ENCODE peak calls at places on chromosomes 16 and 17, in five cellular contexts. J, Q, O, R and U are unnamed samples.

GRCh38 chr16:8958344-8958808 is 5.3 kb downstream of the USP7 start:
- DNase-seq in R (no peak), O (no peak), Q (peak; percentile 68), J (peak; percentile 39), U (no peak)

GRCh38 chr16:48217708-48218107 is 26.4 kb upstream of the LONP2 start:
- DNase-seq in J (no peak), Q (no peak), R (no peak), O (no peak), U (no peak)

GRCh38 chr17:49574283-49574892 is 1.3 kb upstream of the NXPH3 start:
- DNase-seq in O (no peak), Q (no peak), J (no peak), R (no peak), U (no peak)

GRCh38 chr17:80836971-80837481 is 154.6 kb upstream of the CHMP6 start:
- DNase-seq in O (no peak), J (no peak), R (no peak), Q (no peak), U (no peak)

GRCh38 chr17:34305606-34306005 is 13.6 kb upstream of the CCL8 start:
- DNase-seq in Q (no peak), O (peak; percentile 4), R (no peak), J (no peak), U (no peak)

GRCh38 chr16:58339452-58339938 is 44.7 kb upstream of the PRSS54 start:
- DNase-seq in Q (no peak), J (no peak), R (peak; percentile 11), O (no peak), U (no peak)

GRCh38 chr16:4316732-4317461 is 1.0 kb downstream of the GLIS2 start:
- DNase-seq in O (peak; percentile 75), R (peak; percentile 79), J (peak; percentile 70), Q (no peak), U (no peak)

GRCh38 chr16:28168991-28169554 is 42.7 kb downstream of the XPO6 start:
- DNase-seq in R (no peak), O (no peak), J (no peak), Q (no peak), U (no peak)

GRCh38 chr16:63702981-63703590 is 1418.8 kb downstream of the CDH11 start:
- DNase-seq in R (no peak), O (no peak), J (no peak), Q (no peak), U (no peak)

GRCh38 chr16:64416232-64417010 is 705.4 kb downstream of the CDH11 start:
- DNase-seq in O (no peak), J (no peak), R (no peak), Q (no peak), U (no peak)

GRCh38 chr16:31354394-31355291 is at the start of gene ITGAX:
- DNase-seq in R (peak; percentile 67), J (peak; percentile 56), Q (peak; percentile 13), O (peak; percentile 74), U (peak; percentile 11)

GRCh38 chr16:2460916-2461315 is 1.0 kb downstream of the TEDC2 start:
- DNase-seq in R (no peak), Q (no peak), J (no peak), O (no peak), U (no peak)

GRCh38 chr16:48126801-48127644 is 28.8 kb downstream of the ABCC12 start:
- DNase-seq in J (no peak), Q (no peak), O (peak; percentile 77), R (peak; percentile 26), U (peak; percentile 87)

GRCh38 chr16:55100100-55100499 is 169.4 kb downstream of the IRX5 start:
- DNase-seq in J (no peak), R (no peak), Q (peak; percentile 30), O (no peak), U (no peak)

GRCh38 chr17:28575126-28575795 is 1.4 kb downstream of the ALDOC start:
- DNase-seq in Q (no peak), R (no peak), O (no peak), J (peak; percentile 92), U (no peak)

GRCh38 chr17:69860142-69860680 is 214.8 kb upstream of the KCNJ16 start:
- DNase-seq in R (no peak), O (no peak), J (no peak), Q (no peak), U (no peak)

GRCh38 chr17:44071772-44072171 is 1.2 kb downstream of the G6PC3 start:
- DNase-seq in Q (no peak), R (no peak), O (no peak), J (no peak), U (no peak)

GRCh38 chr17:76135810-76136188 is 5.2 kb downstream of the FOXJ1 start:
- DNase-seq in O (no peak), Q (no peak), J (no peak), R (no peak), U (no peak)

GRCh38 chr17:39629494-39629880 is 2.7 kb downstream of the PPP1R1B start:
- DNase-seq in R (peak; percentile 82), J (no peak), Q (no peak), O (no peak), U (no peak)

GRCh38 chr17:39627170-39627716 is 491 bp downstream of the PPP1R1B start:
- DNase-seq in J (no peak), O (no peak), Q (no peak), R (no peak), U (no peak)

GRCh38 chr17:39628655-39629493 is 2.1 kb downstream of the PPP1R1B start:
- DNase-seq in Q (no peak), J (no peak), O (peak; percentile 54), R (peak; percentile 83), U (no peak)

GRCh38 chr17:39626671-39627169 is at the start of gene PPP1R1B:
- DNase-seq in O (no peak), R (no peak), Q (no peak), J (no peak), U (no peak)

GRCh38 chr17:39627717-39628516 is 1.2 kb downstream of the PPP1R1B start:
- DNase-seq in J (no peak), R (peak; percentile 82), Q (no peak), O (no peak), U (no peak)
- TF ChIP-seq CTCF in J (no peak), R (no peak), Q (no peak), O (no peak), U (no peak)

GRCh38 chr17:6668219-6668618 is 16.7 kb downstream of the C17orf100 start:
- DNase-seq in O (no peak), R (no peak), Q (no peak), J (no peak), U (no peak)

GRCh38 chr17:6667516-6667915 is 16.0 kb downstream of the C17orf100 start:
- DNase-seq in Q (no peak), O (no peak), J (no peak), R (no peak), U (no peak)

GRCh38 chr17:6668727-6669425 is 17.3 kb downstream of the C17orf100 start:
- DNase-seq in Q (no peak), R (peak; percentile 21), J (no peak), O (no peak), U (no peak)

GRCh38 chr17:6666077-6666521 is 14.5 kb downstream of the C17orf100 start:
- DNase-seq in Q (peak; percentile 54), J (peak; percentile 69), R (peak; percentile 72), O (peak; percentile 75), U (peak; percentile 49)

DNA sequence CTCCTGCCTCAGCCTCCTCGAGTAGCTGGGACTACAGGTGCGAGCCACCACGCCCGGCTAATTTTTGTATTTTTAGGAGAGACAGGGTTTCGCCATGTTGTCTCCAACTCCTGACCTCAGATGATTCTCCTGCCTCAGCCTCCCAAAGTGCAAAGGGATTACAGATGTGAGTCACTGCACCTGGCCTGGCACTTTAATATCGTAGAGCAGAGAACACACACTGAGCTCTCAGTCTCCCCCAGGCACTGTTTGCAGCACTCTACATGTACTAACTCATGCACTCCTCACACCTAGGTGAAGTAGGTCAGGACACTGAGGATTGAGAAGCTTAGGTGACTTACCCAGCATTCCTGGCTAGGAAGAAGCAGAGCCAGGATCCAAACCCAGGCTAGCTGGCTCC is 15.0 kb downstream of the C17orf100 start:
- DNase-seq in O (no peak), J (no peak), R (no peak), Q (no peak), U (no peak)
- TF ChIP-seq CTCF in O (no peak), J (no peak), R (no peak), Q (no peak), U (no peak)

GRCh38 chr17:63116967-63117366 is 150.9 kb downstream of the TANC2 start:
- DNase-seq in J (no peak), R (peak; percentile 58), Q (no peak), O (no peak), U (no peak)

GRCh38 chr17:63117431-63117830 is 151.4 kb downstream of the TANC2 start:
- DNase-seq in O (no peak), R (no peak), J (no peak), Q (no peak), U (no peak)

GRCh38 chr17:63116228-63116627 is 150.2 kb downstream of the TANC2 start:
- DNase-seq in R (no peak), O (no peak), J (no peak), Q (no peak), U (no peak)

GRCh38 chr17:63113167-63113566 is 147.1 kb downstream of the TANC2 start:
- DNase-seq in Q (no peak), R (no peak), J (no peak), O (no peak), U (no peak)
- TF ChIP-seq CTCF in Q (peak; percentile 35), R (no peak), J (no peak), O (no peak), U (peak; percentile 21)

GRCh38 chr17:31481783-31482081 is 90.3 kb downstream of the RAB11FIP4 start:
- DNase-seq in J (no peak), Q (no peak), O (no peak), R (no peak), U (no peak)

GRCh38 chr17:31479009-31479408 is 87.5 kb downstream of the RAB11FIP4 start:
- DNase-seq in O (no peak), Q (no peak), R (no peak), J (no peak), U (no peak)

GRCh38 chr17:31479524-31479923 is 88.0 kb downstream of the RAB11FIP4 start:
- DNase-seq in O (no peak), R (no peak), J (no peak), Q (no peak), U (no peak)

GRCh38 chr17:31480904-31481782 is 89.7 kb downstream of the RAB11FIP4 start:
- DNase-seq in R (no peak), J (no peak), Q (no peak), O (no peak), U (no peak)

GRCh38 chr17:31480067-31480466 is 88.6 kb downstream of the RAB11FIP4 start:
- DNase-seq in Q (no peak), R (no peak), J (no peak), O (no peak), U (no peak)
- TF ChIP-seq CTCF in Q (no peak), R (no peak), J (no peak), O (no peak), U (no peak)